ENCODE peak calls at places on chromosomes 7 and 10, in five cellular contexts. V is lower lobe of right lung; O is left lung; E is A549; K is CD8-positive, alpha-beta T cell. F is an unnamed sample. For H3K4me1, the result is how much of the 10 kb centered on the place peaks cover.

GRCh38 chr10:114519756-114520288 is 115.5 kb upstream of the AFAP1L2 start:
- DNase-seq in V (no peak), O (no peak), E (no peak), K (no peak), F (no peak)

GRCh38 chr7:1910827-1911226 is 240.8 kb downstream of the ELFN1 start:
- DNase-seq in V (no peak), O (peak), E (no peak), K (no peak), F (no peak)

GRCh38 chr10:34275626-34276025 is 539.5 kb downstream of the PARD3 start:
- DNase-seq in V (no peak), O (no peak), E (no peak), K (no peak), F (no peak)

GRCh38 chr10:30435068-30435422 is 1.1 kb downstream of the MAP3K8 start:
- DNase-seq in V (no peak), O (no peak), E (no peak), K (no peak), F (no peak)

GRCh38 chr7:115748123-115748738 is 282.3 kb downstream of the TFEC start:
- DNase-seq in V (no peak), O (no peak), E (no peak), K (no peak), F (no peak)

GRCh38 chr7:73907554-73908122 is 46.7 kb downstream of the TMEM270 start:
- DNase-seq in V (peak), O (peak), E (no peak), K (no peak), F (no peak)

GRCh38 chr7:3028767-3029111 is 14.9 kb downstream of the CARD11 start:
- DNase-seq in V (no peak), O (no peak), E (no peak), K (no peak), F (no peak)

GRCh38 chr10:86346794-86347665 is 19.6 kb downstream of the GRID1 start:
- DNase-seq in V (peak), O (no peak), E (no peak), K (no peak), F (no peak)

GRCh38 chr7:126776506-126776905 is 476.2 kb downstream of the GRM8 start:
- DNase-seq in V (no peak), O (no peak), E (no peak), K (no peak), F (no peak)

GRCh38 chr7:90212149-90212495 is 582 bp downstream of the STEAP2 start:
- DNase-seq in V (no peak), O (no peak), E (peak), K (no peak), F (no peak)

GRCh38 chr7:147805996-147806576 is 784.5 kb upstream of the C7orf33 start:
- DNase-seq in V (no peak), O (no peak), E (no peak), K (no peak), F (no peak)

GRCh38 chr10:58951087-58951486 is 225.4 kb upstream of the PHYHIPL start:
- DNase-seq in V (no peak), O (no peak), E (no peak), K (no peak), F (no peak)

GRCh38 chr7:44769381-44770209 is 20.9 kb downstream of the ZMIZ2 start:
- DNase-seq in V (no peak), O (no peak), E (no peak), K (no peak), F (no peak)

GRCh38 chr10:114703377-114704125 is 45.5 kb upstream of the ABLIM1 start:
- DNase-seq in V (no peak), O (no peak), E (peak), K (no peak), F (no peak)

GRCh38 chr7:39054731-39055130 is 77.0 kb downstream of the POU6F2 start:
- DNase-seq in V (no peak), O (no peak), E (no peak), K (no peak), F (no peak)

GRCh38 chr7:105648561-105649401 is 67.5 kb upstream of the EFCAB10 start:
- DNase-seq in V (no peak), O (no peak), E (peak), K (no peak), F (no peak)

GRCh38 chr7:30750574-30751256 is 1.2 kb upstream of the INMT start:
- DNase-seq in V (peak), O (no peak), E (no peak), K (no peak), F (peak)

GRCh38 chr7:106377847-106378361 is 93.1 kb upstream of the NAMPT start:
- DNase-seq in V (no peak), O (no peak), E (peak), K (no peak), F (no peak)

GRCh38 chr7:139895141-139895829 is 66.2 kb downstream of the TBXAS1 start:
- DNase-seq in V (no peak), O (no peak), E (no peak), K (no peak), F (no peak)

GRCh38 chr7:90836937-90837336 is 240.8 kb downstream of the CDK14 start:
- DNase-seq in V (no peak), O (no peak), E (no peak), K (no peak), F (no peak)

GRCh38 chr7:33981686-33982424 is 76.5 kb downstream of the BMPER start:
- DNase-seq in V (no peak), O (no peak), E (no peak), K (no peak), F (no peak)

GRCh38 chr7:96238474-96238873 is 83.4 kb downstream of the SLC25A13 start:
- DNase-seq in V (no peak), O (no peak), E (no peak), K (no peak), F (no peak)

GRCh38 chr7:125573131-125573530 is 643.5 kb upstream of the POT1 start:
- DNase-seq in V (no peak), O (no peak), E (no peak), K (no peak), F (no peak)

GRCh38 chr7:158617737-158618128 is 30.1 kb upstream of the PTPRN2 start:
- DNase-seq in V (no peak), O (no peak), E (no peak), K (no peak), F (no peak)

GRCh38 chr7:129644634-129645230 is 33.2 kb downstream of the NRF1 start:
- DNase-seq in V (no peak), O (no peak), E (no peak), K (no peak), F (no peak)

GRCh38 chr10:14751576-14752330 is 22.9 kb downstream of the FAM107B start:
- DNase-seq in V (no peak), O (no peak), E (no peak), K (no peak), F (peak)

GRCh38 chr10:113704637-113705343 is 25.1 kb downstream of the CASP7 start:
- DNase-seq in V (no peak), O (no peak), E (peak), K (no peak), F (no peak)

GRCh38 chr7:131564640-131565039 is 8.2 kb upstream of the PODXL start:
- DNase-seq in V (no peak), O (no peak), E (no peak), K (no peak), F (no peak)

GRCh38 chr7:143463556-143463955 is 14.1 kb upstream of the TAS2R41 start:
- DNase-seq in V (no peak), O (no peak), E (no peak), K (no peak), F (no peak)

GRCh38 chr7:91348686-91349085 is 84.5 kb downstream of the FZD1 start:
- DNase-seq in V (no peak), O (no peak), E (no peak), K (no peak), F (no peak)

GRCh38 chr10:100882681-100883321 is 30.0 kb upstream of the SLF2 start:
- DNase-seq in V (no peak), O (no peak), E (no peak), K (no peak), F (no peak)

GRCh38 chr10:103854687-103855423 is 521 bp downstream of the SH3PXD2A start:
- DNase-seq in V (no peak), O (no peak), E (peak), K (no peak), F (no peak)

DNA sequence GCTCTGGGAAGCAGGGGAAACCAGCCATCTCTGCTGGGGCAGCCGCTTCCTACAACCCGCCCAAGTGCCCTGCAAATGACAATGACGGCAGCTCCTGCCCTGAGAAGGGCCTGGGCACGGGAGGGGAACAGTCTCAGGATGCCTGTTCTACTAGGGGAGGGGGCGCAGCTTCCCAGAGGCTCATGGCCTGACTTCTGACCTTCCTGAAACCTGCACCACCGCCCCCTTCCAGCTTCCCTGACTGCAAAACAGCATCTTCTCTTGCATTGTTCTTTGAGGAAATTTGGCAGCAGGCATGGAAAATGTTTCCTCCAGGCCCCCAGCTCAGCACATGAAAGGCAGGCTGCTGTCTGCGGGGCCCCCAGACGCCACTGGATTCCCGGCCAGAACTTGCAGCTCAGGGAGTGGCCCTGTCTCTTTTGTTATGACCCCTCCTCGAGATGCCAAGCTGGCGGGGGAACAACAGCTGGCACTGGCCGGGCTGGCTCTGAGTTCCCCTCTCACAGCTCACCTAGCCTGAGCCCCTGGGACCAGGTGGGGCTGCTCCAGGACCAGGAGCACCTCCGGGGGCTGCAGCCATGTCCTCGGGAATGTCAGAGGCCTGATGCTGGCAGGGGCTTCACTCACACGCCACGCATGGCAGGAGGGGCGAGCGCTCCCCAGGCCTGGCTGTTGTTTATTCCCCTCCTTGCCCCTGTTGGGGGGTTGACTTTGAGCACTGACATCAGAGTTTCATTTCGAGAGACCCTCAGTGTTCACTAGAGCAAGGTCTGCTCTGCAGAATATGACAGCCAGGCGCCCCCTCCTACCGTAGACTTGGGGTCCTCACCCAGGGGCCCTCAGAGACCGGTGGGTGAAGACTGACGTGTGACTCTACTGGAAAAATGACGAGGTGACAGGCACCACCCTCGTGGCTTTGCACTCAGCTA is 62.7 kb downstream of the CALML3 start:
- DNase-seq in V (peak), O (no peak), E (no peak), K (no peak), F (no peak)
- H3K4me1 ChIP-seq in V (under half), O (under half), E (half or more), K (under half), F (under half)

DNA sequence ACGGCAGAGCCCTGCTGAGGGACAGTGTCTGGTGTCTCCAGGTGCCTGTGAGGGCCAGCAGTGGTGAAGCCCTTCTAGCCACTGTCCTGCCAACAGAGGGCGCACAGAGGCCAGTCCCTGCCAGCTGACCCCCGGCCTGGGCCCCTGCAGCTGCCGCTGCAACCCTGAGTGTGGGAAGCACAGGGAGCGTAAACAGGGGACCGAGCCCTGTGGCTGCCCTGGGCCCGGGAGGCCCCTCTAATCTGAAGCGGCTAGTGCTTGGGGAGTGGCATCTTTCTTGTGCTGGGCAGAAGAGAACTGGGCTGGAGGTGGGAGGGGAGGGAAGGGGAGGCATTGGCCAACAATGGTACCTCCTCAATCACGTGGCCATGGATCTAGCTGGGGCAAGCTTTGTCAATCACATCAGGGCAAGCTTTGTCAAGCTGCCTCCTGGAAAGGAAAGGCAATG is 34.6 kb downstream of the TRIM8 start:
- DNase-seq in V (peak), O (peak), E (peak), K (no peak), F (peak)
- H3K27ac ChIP-seq in V (peak), O (no peak), E (no peak), K (no peak), F (no peak)

GRCh38 chr7:47489624-47490023 is 92.3 kb downstream of the TNS3 start:
- DNase-seq in V (no peak), O (no peak), E (no peak), K (no peak), F (no peak)
- H3K4me1 ChIP-seq in V (under half), O (under half), E (half or more), K (under half), F (under half)

GRCh38 chr10:24718031-24718855 is 5.4 kb downstream of the ARHGAP21 start:
- DNase-seq in V (no peak), O (no peak), E (peak), K (no peak), F (no peak)
- H3K27ac ChIP-seq in V (no peak), O (no peak), E (peak), K (no peak), F (no peak)

GRCh38 chr7:36708765-36709164 is 15.5 kb downstream of the AOAH start:
- DNase-seq in V (no peak), O (no peak), E (no peak), K (no peak), F (no peak)
- H3K4me1 ChIP-seq in V (under half), O (under half), E (under half), K (under half), F (under half)

GRCh38 chr10:77837248-77837924 is 89.2 kb downstream of the DLG5 start:
- DNase-seq in V (no peak), O (no peak), E (no peak), K (peak), F (no peak)

GRCh38 chr10:77837925-77838595 is 88.5 kb downstream of the DLG5 start:
- DNase-seq in V (no peak), O (no peak), E (no peak), K (no peak), F (no peak)

GRCh38 chr10:77835669-77836086 is 90.9 kb downstream of the DLG5 start:
- DNase-seq in V (no peak), O (no peak), E (no peak), K (no peak), F (no peak)

GRCh38 chr10:77834943-77835668 is 91.4 kb downstream of the DLG5 start:
- DNase-seq in V (no peak), O (no peak), E (no peak), K (no peak), F (no peak)

DNA sequence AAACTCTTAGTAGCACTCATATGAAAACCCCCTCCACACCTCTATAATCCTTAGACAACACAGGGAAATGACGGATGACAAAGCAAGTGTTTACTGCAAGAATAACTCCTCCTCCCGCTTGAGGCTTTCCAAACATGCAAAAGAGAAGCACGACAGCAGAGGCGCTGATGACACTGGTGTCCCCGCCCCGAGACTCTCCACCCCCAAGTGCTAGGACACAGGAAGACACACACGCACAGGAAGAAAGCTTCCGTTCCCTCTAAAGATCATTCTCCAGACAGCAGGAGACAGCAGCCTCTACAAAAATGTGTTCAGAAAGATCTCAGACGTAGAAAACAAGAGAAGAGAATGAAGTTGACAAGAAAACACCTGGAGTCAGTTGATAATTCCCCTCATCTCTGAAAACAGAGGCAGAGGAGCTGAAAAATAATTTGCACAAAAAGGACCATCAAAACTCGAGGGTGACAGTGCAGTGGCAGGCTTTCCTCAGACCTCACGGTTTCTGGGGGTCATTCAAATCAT is 90.2 kb downstream of the DLG5 start:
- DNase-seq in V (peak), O (no peak), E (no peak), K (peak), F (peak)
- H3K27ac ChIP-seq in V (peak), O (no peak), E (no peak), K (peak), F (peak)

GRCh38 chr10:132665946-132666732 is 119.8 kb downstream of the NKX6-2 start:
- DNase-seq in V (peak), O (peak), E (peak), K (no peak), F (no peak)
- H3K4me1 ChIP-seq in V (under half), O (under half), E (under half), K (under half), F (under half)

GRCh38 chr10:97407952-97408248 is 6.8 kb upstream of the RRP12 start:
- DNase-seq in V (no peak), O (no peak), E (no peak), K (no peak), F (no peak)

GRCh38 chr10:97416565-97416964 is 9.4 kb upstream of the PGAM1 start:
- DNase-seq in V (no peak), O (no peak), E (no peak), K (no peak), F (no peak)

GRCh38 chr10:97408496-97408992 is 7.4 kb upstream of the RRP12 start:
- DNase-seq in V (no peak), O (no peak), E (no peak), K (no peak), F (no peak)

GRCh38 chr10:97411411-97411810 is 10.3 kb upstream of the RRP12 start:
- DNase-seq in V (no peak), O (no peak), E (no peak), K (no peak), F (no peak)

DNA sequence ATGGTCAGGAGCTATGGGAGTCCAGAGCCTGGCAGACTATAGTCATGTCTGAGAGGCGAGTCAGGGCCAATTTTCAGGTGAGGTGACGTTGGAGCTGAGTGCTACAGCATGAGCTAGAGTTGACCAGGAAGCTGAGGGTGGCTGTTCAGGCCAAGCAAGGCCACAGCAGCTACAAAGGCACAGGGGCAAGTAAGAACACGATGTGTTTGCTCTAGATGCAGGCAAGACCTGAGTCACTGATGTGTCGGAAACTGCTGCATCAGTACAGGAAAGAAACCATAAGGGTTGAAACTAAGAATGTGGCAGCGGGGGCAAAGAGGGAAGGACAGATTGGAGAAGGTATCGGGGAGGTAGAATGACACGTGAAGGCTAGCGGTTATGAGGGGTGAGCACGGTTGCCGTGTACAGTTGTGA is 11.8 kb upstream of the RRP12 start:
- DNase-seq in V (no peak), O (no peak), E (no peak), K (no peak), F (no peak)
- H3K27ac ChIP-seq in V (no peak), O (no peak), E (no peak), K (no peak), F (no peak)

DNA sequence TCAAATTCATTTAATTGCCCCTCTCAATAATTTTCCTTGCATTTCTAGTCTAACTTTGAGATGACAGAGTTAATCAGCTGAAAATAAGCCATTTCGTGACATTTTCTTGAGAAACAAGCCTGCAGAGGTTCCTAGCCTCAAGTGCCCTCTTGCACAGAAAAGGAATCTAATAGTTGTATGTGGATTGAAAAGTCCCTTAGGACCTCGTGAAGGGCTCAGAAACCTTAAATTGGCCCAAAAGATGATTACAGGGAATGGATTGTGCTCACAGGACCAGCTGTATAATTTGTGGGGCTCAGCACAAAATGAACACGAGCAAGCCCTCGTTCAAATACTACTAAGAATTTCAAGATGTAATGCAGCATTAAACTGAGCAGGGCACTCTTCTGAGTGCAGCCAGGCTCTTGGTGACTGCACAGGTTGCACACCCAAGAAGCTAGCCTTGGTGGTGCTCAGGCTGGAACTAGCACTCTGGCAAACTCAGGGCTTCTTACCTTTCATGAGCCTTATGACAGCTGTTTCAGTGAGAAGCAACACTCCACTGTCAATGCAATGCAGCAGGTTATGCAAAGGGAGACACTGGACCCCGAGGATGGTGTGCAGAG is 102.2 kb downstream of the GSAP start:
- DNase-seq in V (no peak), O (no peak), E (no peak), K (no peak), F (no peak)
- H3K4me1 ChIP-seq in V (under half), O (under half), E (under half), K (under half), F (under half)

F was measured in gastrocnemius medialis.